ENCODE peak calls at places on chromosomes 1 and 21, in six cellular contexts. K, L, Q, S, U and Z are unnamed samples.

GRCh38 chr1:71393301-71393700 is 312.5 kb upstream of the ZRANB2 start:
- DNase-seq in K (no peak), L (no peak), Q (no peak), S (no peak), U (no peak), Z (no peak)

GRCh38 chr21:16713331-16714114 is 799.3 kb upstream of the CXADR start:
- DNase-seq in K (peak), L (no peak), Q (no peak), S (no peak), U (no peak), Z (no peak)

GRCh38 chr1:173646656-173647055 is 11.5 kb downstream of the TEX50 start:
- DNase-seq in K (no peak), L (no peak), Q (no peak), S (no peak), U (no peak), Z (no peak)

GRCh38 chr1:243325305-243325890 is 69.6 kb downstream of the SDCCAG8 start:
- DNase-seq in K (peak), L (no peak), Q (no peak), S (peak), U (no peak), Z (peak)

GRCh38 chr1:91846007-91846620 is 39.8 kb downstream of the TGFBR3 start:
- DNase-seq in K (peak), L (no peak), Q (no peak), S (peak), U (no peak), Z (peak)

GRCh38 chr1:212089560-212090163 is 54.1 kb downstream of the DTL start:
- DNase-seq in K (no peak), L (no peak), Q (no peak), S (no peak), U (no peak), Z (peak)

GRCh38 chr1:100912019-100912418 is 16.1 kb downstream of the SLC30A7 start:
- DNase-seq in K (peak), L (no peak), Q (no peak), S (no peak), U (no peak), Z (no peak)

GRCh38 chr1:226981386-226981817 is 41.3 kb downstream of the COQ8A start:
- DNase-seq in K (no peak), L (no peak), Q (no peak), S (no peak), U (peak), Z (no peak)

GRCh38 chr1:25543425-25544242 is at the start of gene LDLRAP1:
- DNase-seq in K (peak), L (peak), Q (peak), S (no peak), U (peak), Z (no peak)

GRCh38 chr1:228100822-228101613 is 2.1 kb downstream of the C1orf35 start:
- DNase-seq in K (no peak), L (no peak), Q (no peak), S (no peak), U (peak), Z (no peak)

GRCh38 chr1:97636941-97637340 is 283.9 kb downstream of the DPYD start:
- DNase-seq in K (peak), L (no peak), Q (no peak), S (no peak), U (no peak), Z (no peak)

GRCh38 chr1:213061263-213061662 is 10.2 kb downstream of the RPS6KC1 start:
- DNase-seq in K (no peak), L (no peak), Q (no peak), S (no peak), U (no peak), Z (no peak)

GRCh38 chr1:234533975-234534876 is 55.2 kb upstream of the TARBP1 start:
- DNase-seq in K (peak), L (peak), Q (peak), S (peak), U (peak), Z (peak)

GRCh38 chr21:36156815-36157670 is at the start of gene DOP1B:
- DNase-seq in K (no peak), L (no peak), Q (no peak), S (no peak), U (peak), Z (no peak)

GRCh38 chr1:16167331-16168143 is 11.7 kb upstream of the EPHA2 start:
- DNase-seq in K (no peak), L (no peak), Q (no peak), S (peak), U (no peak), Z (no peak)

GRCh38 chr1:158016651-158017335 is 23.3 kb downstream of the KIRREL1 start:
- DNase-seq in K (no peak), L (no peak), Q (no peak), S (peak), U (no peak), Z (no peak)

GRCh38 chr1:202155478-202156021 is 4.9 kb downstream of the PTPN7 start:
- DNase-seq in K (no peak), L (no peak), Q (no peak), S (peak), U (peak), Z (peak)

GRCh38 chr1:64933296-64934070 is 32.9 kb downstream of the JAK1 start:
- DNase-seq in K (peak), L (no peak), Q (no peak), S (no peak), U (no peak), Z (no peak)

GRCh38 chr1:30186586-30186985 is 536.8 kb downstream of the MATN1 start:
- DNase-seq in K (no peak), L (no peak), Q (no peak), S (no peak), U (no peak), Z (no peak)

GRCh38 chr1:246567258-246568235 is 1.3 kb downstream of the CNST start:
- DNase-seq in K (peak), L (no peak), Q (no peak), S (peak), U (peak), Z (no peak)

GRCh38 chr1:150154143-150154542 is 4.4 kb downstream of the PLEKHO1 start:
- DNase-seq in K (no peak), L (no peak), Q (no peak), S (no peak), U (no peak), Z (no peak)

GRCh38 chr1:163872067-163872466 is 550.3 kb downstream of the NUF2 start:
- DNase-seq in K (peak), L (no peak), Q (no peak), S (no peak), U (no peak), Z (no peak)

GRCh38 chr1:156924478-156925153 is 4.2 kb downstream of the LRRC71 start:
- DNase-seq in K (no peak), L (no peak), Q (no peak), S (no peak), U (peak), Z (no peak)

GRCh38 chr1:111190931-111191451 is 9.5 kb downstream of the DENND2D start:
- DNase-seq in K (peak), L (no peak), Q (no peak), S (peak), U (no peak), Z (no peak)

GRCh38 chr1:115282825-115283224 is 55.2 kb downstream of the NGF start:
- DNase-seq in K (peak), L (no peak), Q (no peak), S (no peak), U (peak), Z (no peak)

GRCh38 chr1:195462646-195463045 is 1145.6 kb downstream of the KCNT2 start:
- DNase-seq in K (peak), L (no peak), Q (no peak), S (no peak), U (no peak), Z (no peak)

GRCh38 chr1:231515748-231516147 is 12.7 kb upstream of the TSNAX start:
- DNase-seq in K (no peak), L (no peak), Q (no peak), S (no peak), U (no peak), Z (no peak)

GRCh38 chr1:246592695-246593094 is 26.4 kb downstream of the CNST start:
- DNase-seq in K (peak), L (no peak), Q (no peak), S (no peak), U (no peak), Z (no peak)

GRCh38 chr1:96995351-96995750 is 273.8 kb downstream of the PTBP2 start:
- DNase-seq in K (no peak), L (no peak), Q (no peak), S (peak), U (no peak), Z (no peak)

GRCh38 chr1:30822966-30823581 is 65.5 kb upstream of the LAPTM5 start:
- DNase-seq in K (peak), L (no peak), Q (no peak), S (no peak), U (no peak), Z (no peak)

GRCh38 chr1:56845343-56845742 is 9.3 kb upstream of the C8A start:
- DNase-seq in K (no peak), L (no peak), Q (no peak), S (no peak), U (no peak), Z (no peak)
- H3K4me3 ChIP-seq in K (no peak), L (no peak), Q (no peak), S (no peak), U (no peak), Z (no peak)

GRCh38 chr1:145901312-145902021 is 8.4 kb downstream of the ITGA10 start:
- DNase-seq in K (no peak), L (no peak), Q (no peak), S (no peak), U (no peak), Z (no peak)

GRCh38 chr1:145908653-145909052 is 1.2 kb downstream of the ITGA10 start:
- DNase-seq in K (peak), L (no peak), Q (no peak), S (no peak), U (no peak), Z (no peak)

GRCh38 chr1:145912128-145912641 is 2.3 kb upstream of the ITGA10 start:
- DNase-seq in K (no peak), L (no peak), Q (no peak), S (no peak), U (no peak), Z (no peak)

DNA sequence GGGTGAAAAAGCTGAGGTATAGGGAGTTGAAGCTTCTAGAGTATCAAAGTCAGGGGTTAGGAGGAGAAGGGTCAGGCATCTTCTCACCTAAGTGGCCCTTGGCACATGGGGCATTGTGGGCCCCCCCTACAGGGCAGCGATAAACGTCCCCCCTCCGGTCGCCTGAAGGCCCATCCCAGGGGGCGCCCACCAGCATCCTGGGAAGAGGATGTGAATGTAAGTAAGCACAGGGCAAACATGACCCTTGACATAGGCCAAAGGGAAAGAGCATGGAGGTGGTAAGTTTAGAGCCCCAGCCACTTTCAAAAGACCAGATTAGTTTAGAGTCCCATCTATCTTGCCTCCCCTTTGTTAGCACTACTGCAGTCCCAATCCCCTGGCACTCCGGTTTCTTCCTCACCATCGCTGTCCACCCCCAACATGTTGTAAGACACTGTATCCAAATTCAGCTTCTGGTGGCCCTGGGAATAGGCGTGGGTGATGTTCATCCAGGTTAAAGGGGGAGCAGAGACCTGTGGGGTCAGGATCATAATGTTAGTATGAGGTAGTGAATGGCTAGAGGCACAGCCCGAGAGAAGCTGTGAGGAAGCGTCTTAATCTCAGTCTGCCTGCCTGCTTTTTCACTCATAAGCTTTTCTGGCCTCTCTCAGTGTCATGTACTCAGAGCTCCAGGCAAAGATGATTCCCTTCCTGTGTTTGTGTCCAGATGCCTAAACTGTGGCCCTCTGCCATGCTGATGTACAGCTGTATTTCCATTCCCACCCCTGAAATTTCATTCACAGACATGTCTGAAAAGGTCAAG is 2.7 kb downstream of the ITGA10 start:
- DNase-seq in K (peak), L (no peak), Q (no peak), S (no peak), U (no peak), Z (no peak)
- TF ChIP-seq CTCF in K (no peak), L (no peak), Q (no peak), S (no peak), U (no peak), Z (no peak)

DNA sequence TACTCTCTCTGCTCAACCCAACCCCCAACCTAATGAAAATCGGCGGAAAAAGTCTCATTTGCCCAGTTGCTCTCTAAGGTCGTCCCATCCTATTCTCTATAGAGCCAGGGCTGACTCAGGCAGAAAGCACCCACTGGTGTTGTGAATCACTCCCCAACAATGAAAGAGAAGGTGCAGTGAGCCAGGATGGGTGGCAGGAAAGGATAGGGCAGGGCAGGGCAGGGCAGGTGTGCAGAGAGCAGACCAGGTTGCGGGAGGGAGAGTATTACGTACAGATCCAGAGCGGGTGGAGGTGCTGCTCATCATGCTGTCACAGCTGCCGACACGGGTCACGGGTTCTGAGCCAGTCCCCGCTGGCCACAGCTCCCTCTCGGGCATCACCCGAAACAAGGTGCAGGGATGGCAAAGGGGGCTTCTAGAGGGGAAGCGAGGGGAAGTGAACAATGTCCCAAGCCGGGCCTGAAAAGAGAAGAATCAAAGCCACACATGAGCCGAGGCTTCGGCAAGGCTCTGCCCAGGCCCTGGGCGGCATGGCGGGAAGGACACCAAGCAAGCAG is 5.3 kb downstream of the C1orf116 start:
- DNase-seq in K (no peak), L (no peak), Q (no peak), S (peak), U (peak), Z (no peak)
- H3K4me3 ChIP-seq in K (no peak), L (peak), Q (no peak), S (peak), U (peak), Z (peak)

DNA sequence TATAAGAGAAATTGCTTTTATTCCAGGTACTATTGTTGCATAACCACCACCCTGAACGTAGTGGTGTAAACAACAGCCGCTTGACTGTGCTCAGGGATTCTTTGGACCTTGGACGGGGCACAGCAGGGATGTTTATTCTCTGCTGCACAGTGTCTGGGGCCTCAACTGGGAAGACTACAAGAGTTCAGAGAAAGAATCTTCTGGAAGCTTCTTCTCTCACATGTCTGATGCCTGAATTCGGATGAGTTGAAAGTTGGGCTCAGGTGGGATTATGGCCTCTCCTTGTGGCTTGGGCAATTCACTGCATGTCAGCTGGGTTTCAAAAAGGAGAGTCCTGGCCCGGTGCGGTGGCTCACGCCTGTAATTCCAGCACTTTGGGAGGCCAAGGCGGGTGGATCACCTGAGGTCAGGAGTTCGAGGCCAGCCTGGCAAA is 19.0 kb upstream of the SSBP3 start:
- DNase-seq in K (no peak), L (no peak), Q (no peak), S (no peak), U (peak), Z (no peak)
- TF ChIP-seq CTCF in K (peak), L (no peak), Q (no peak), S (no peak), U (no peak), Z (no peak)

DNA sequence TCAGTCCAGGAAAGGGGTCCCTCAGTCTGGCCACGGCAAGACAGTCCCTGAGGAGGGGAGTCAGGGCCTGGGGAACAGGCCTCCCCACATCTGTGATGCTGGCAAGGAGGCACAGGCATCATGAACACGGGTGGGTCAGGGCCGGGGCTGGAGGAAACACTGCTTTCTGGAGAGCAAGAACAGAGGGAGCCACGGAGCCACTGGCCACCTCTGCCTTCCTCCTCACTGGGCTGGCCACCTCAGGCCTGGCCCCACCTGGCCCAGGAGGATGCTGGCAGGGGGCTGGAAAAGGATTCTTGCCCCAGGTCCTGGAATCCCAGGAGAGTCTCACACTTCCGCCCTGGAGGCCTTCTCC is 15.7 kb downstream of the BLACAT1 start:
- DNase-seq in K (no peak), L (no peak), Q (no peak), S (no peak), U (no peak), Z (no peak)
- H3K4me3 ChIP-seq in K (no peak), L (no peak), Q (no peak), S (no peak), U (no peak), Z (no peak)

GRCh38 chr1:194105381-194105780 is 919.0 kb upstream of the B3GALT2 start:
- DNase-seq in K (no peak), L (no peak), Q (no peak), S (no peak), U (no peak), Z (no peak)

GRCh38 chr1:194103516-194104246 is 917.3 kb upstream of the B3GALT2 start:
- DNase-seq in K (no peak), L (no peak), Q (no peak), S (no peak), U (no peak), Z (no peak)

GRCh38 chr1:194104247-194104844 is 917.9 kb upstream of the B3GALT2 start:
- DNase-seq in K (no peak), L (no peak), Q (no peak), S (no peak), U (no peak), Z (no peak)

DNA sequence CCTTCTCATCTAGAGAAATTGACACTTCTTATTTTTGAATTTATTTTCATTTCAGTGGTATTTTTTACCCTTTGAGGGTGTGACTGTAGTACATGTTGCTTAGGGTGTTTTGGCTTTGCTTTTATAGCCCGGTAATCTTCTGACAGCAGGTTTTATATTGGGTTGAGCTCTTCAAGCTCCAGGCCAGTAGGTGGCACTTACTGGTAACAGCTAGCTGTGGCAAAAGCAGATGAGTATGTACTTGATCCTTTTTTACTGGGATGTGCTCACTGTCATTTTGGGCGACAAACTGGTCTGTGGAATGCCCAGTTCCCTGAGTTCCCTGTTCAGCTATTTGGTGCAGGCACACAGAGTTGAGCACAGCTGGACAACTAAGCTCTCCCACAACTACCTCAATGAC is 916.2 kb upstream of the B3GALT2 start:
- DNase-seq in K (no peak), L (no peak), Q (no peak), S (no peak), U (no peak), Z (peak)
- TF ChIP-seq CTCF in K (no peak), L (no peak), Q (no peak), S (no peak), U (no peak), Z (peak)

DNA sequence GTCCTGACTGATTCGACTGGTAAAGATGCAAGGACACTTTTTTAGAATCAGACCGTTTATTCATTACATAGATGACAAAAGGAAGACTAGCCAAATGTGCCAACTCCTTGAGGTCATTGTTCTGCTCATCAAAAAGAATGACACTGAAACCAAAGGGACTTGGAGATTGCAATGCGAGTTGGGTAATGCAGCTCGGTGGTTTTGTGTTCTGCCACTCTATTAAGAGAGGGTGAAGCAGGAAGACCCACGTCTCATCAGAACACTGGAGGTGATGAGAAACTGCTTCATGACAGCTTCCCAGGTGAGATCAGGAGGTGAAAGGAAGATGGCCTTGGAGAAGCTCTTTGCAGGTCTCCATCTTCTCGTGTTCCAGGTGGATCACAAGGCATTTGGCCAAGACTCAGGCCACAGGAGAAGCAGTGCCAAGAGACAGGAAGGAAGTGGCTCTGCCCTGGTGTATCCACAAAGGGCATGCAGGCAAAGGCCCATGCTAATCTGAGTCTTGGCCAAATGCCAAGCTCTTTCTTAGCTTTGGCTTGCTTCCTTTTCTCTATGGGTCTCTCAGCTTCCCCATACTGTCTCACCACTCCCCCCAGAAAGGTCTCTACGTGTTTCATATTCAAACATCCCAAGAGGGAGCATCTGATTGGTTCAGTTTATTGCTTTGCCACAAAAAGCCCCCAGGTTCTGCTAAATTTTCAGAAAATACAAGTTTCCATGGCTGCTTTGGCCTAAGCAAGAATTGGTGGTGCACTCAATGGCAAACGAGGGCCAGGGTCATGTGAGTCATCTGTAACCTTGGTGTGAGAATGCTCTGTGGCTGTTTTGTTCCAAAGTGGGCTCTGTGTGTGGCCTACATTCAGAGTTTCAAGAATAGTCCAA is 5.7 kb upstream of the CCT8 start:
- DNase-seq in K (no peak), L (no peak), Q (no peak), S (no peak), U (no peak), Z (no peak)
- H3K4me3 ChIP-seq in K (no peak), L (no peak), Q (no peak), S (no peak), U (no peak), Z (no peak)

GRCh38 chr1:47635597-47635996 is 197.8 kb downstream of the FOXD2 start:
- DNase-seq in K (no peak), L (no peak), Q (no peak), S (no peak), U (no peak), Z (no peak)
- TF ChIP-seq CTCF in K (no peak), L (no peak), Q (no peak), S (no peak), U (no peak), Z (no peak)

GRCh38 chr1:9494936-9495758 is 44.1 kb upstream of the SLC25A33 start:
- DNase-seq in K (peak), L (peak), Q (peak), S (no peak), U (no peak), Z (no peak)
- H3K4me3 ChIP-seq in K (peak), L (peak), Q (peak), S (no peak), U (no peak), Z (peak)